ENCODE peak calls at places on chromosomes 7 and 10, in eight cellular contexts. O is heart left ventricle, T is AG04450, N is astrocyte, H is transverse colon, P is SK-N-SH, V is upper lobe of right lung, Q is sigmoid colon. W is an unnamed sample.

GRCh38 chr7:56092789-56093531 is at the start of gene PHKG1:
- DNase-seq in O (peak; percentile 89), T (peak; percentile 50), N (peak; percentile 72), H (peak; percentile 67), P (peak; percentile 74), V (peak; percentile 81), Q (peak; percentile 94), W (peak; percentile 79)

GRCh38 chr7:1586827-1587705 is 17.2 kb upstream of the PSMG3 start:
- DNase-seq in O (no peak), T (no peak), N (no peak), H (no peak), P (peak; percentile 97), V (no peak), Q (no peak), W (no peak)

GRCh38 chr7:140673063-140673769 is 471 bp downstream of the ADCK2 start:
- DNase-seq in O (peak; percentile 45), T (no peak), N (no peak), H (peak; percentile 83), P (peak; percentile 89), V (peak; percentile 87), Q (peak; percentile 70), W (peak; percentile 35)

GRCh38 chr10:15334650-15335323 is 36.3 kb downstream of the FAM171A1 start:
- DNase-seq in O (no peak), T (no peak), N (no peak), H (no peak), P (no peak), V (no peak), Q (no peak), W (no peak)

GRCh38 chr10:43043773-43044394 is 33.0 kb upstream of the RET start:
- DNase-seq in O (no peak), T (no peak), N (no peak), H (no peak), P (peak; percentile 55), V (peak; percentile 61), Q (peak; percentile 51), W (no peak)

GRCh38 chr7:6425948-6426347 is 21.8 kb downstream of the DAGLB start:
- DNase-seq in O (no peak), T (no peak), N (no peak), H (no peak), P (no peak), V (no peak), Q (no peak), W (no peak)

GRCh38 chr7:157299613-157300405 is 37.0 kb upstream of the DNAJB6 start:
- DNase-seq in O (no peak), T (no peak), N (no peak), H (no peak), P (peak; percentile 71), V (no peak), Q (no peak), W (no peak)

GRCh38 chr7:125122225-125122624 is 192.6 kb upstream of the POT1 start:
- DNase-seq in O (no peak), T (no peak), N (no peak), H (no peak), P (peak; percentile 14), V (no peak), Q (no peak), W (no peak)

GRCh38 chr7:28804990-28805389 is 153.1 kb downstream of the TRIL start:
- DNase-seq in O (no peak), T (peak; percentile 56), N (peak; percentile 94), H (no peak), P (no peak), V (no peak), Q (no peak), W (no peak)

GRCh38 chr7:82945480-82945879 is 217.2 kb downstream of the PCLO start:
- DNase-seq in O (no peak), T (no peak), N (no peak), H (no peak), P (no peak), V (no peak), Q (no peak), W (no peak)

GRCh38 chr10:16952010-16952550 is 134.9 kb upstream of the RSU1 start:
- DNase-seq in O (no peak), T (no peak), N (no peak), H (no peak), P (no peak), V (no peak), Q (no peak), W (no peak)

GRCh38 chr7:150753826-150754603 is 16.8 kb downstream of the GIMAP5 start:
- DNase-seq in O (no peak), T (no peak), N (no peak), H (no peak), P (peak; percentile 68), V (no peak), Q (no peak), W (no peak)

GRCh38 chr7:115271332-115272235 is 349.7 kb downstream of the MDFIC start:
- DNase-seq in O (no peak), T (peak; percentile 47), N (peak; percentile 96), H (no peak), P (no peak), V (no peak), Q (no peak), W (no peak)

GRCh38 chr7:40394382-40394781 is 259.6 kb downstream of the SUGCT start:
- DNase-seq in O (no peak), T (no peak), N (no peak), H (no peak), P (no peak), V (no peak), Q (no peak), W (no peak)

GRCh38 chr10:5596611-5597341 is 69.6 kb downstream of the ASB13 start:
- DNase-seq in O (no peak), T (no peak), N (no peak), H (no peak), P (no peak), V (no peak), Q (no peak), W (no peak)

GRCh38 chr10:14971867-14972448 is 12.8 kb downstream of the MEIG1 start:
- DNase-seq in O (no peak), T (no peak), N (no peak), H (peak; percentile 38), P (no peak), V (no peak), Q (no peak), W (peak; percentile 39)

GRCh38 chr10:98885380-98885779 is 350.3 kb downstream of the HPSE2 start:
- DNase-seq in O (no peak), T (no peak), N (no peak), H (no peak), P (no peak), V (no peak), Q (no peak), W (no peak)

GRCh38 chr7:140330128-140330527 is 68.2 kb downstream of the SLC37A3 start:
- DNase-seq in O (no peak), T (no peak), N (no peak), H (no peak), P (no peak), V (no peak), Q (no peak), W (no peak)

GRCh38 chr7:131020759-131021219 is 286.8 kb upstream of the KLF14 start:
- DNase-seq in O (no peak), T (no peak), N (no peak), H (no peak), P (no peak), V (no peak), Q (no peak), W (no peak)

GRCh38 chr7:479115-479947 is 40.3 kb downstream of the PDGFA start:
- DNase-seq in O (no peak), T (no peak), N (no peak), H (no peak), P (no peak), V (peak; percentile 38), Q (peak; percentile 43), W (no peak)

GRCh38 chr7:21524680-21525079 is 18.2 kb upstream of the DNAH11 start:
- DNase-seq in O (no peak), T (no peak), N (no peak), H (no peak), P (no peak), V (no peak), Q (no peak), W (no peak)

GRCh38 chr7:21526448-21526847 is 16.4 kb upstream of the DNAH11 start:
- DNase-seq in O (no peak), T (no peak), N (no peak), H (no peak), P (no peak), V (no peak), Q (no peak), W (no peak)

DNA sequence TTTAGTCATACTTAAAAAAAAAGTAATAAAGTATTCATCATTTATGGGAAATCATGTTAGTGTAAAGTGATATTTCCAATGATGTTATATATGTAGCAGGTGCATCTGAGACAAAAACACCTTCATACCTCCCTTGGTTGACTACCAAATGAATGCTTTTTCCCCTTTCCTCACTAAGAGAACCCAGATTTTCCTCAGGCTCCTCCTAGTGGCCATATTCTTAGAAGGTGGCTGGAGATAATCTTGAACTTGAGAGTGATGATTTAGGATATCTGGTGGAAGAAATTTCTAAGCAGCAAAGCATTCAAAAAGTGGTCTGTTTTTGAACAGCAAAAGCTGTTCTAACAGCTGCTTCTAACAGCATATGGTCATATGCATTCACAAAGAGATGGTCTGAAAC is 16.8 kb upstream of the DNAH11 start:
- DNase-seq in O (no peak), T (no peak), N (no peak), H (no peak), P (peak; percentile 21), V (no peak), Q (no peak), W (no peak)
- TF ChIP-seq CTCF in O (peak; percentile 28), T (peak; percentile 61), N (no peak), H (peak; percentile 20), P (peak; percentile 65), V (peak; percentile 47), Q (no peak), W (no peak)

DNA sequence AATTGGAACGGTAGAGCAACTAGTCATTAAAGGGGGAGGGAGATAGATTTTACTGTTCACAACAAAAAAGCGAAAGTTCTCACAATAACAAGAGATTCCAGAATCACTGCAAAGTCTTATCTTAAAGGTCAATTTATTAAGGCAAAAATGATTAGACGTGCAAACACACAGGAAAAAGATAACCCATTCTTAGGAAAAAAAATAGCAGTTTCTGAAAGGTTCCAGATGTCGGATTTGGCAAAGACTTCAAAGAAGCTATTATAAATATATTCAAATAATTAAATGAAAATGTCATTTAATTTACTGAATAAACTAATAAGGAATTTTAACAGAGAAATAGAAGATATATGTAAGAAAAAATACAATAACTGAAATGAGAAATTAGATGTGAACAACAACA is 70.8 kb upstream of the GNAI1 start:
- DNase-seq in O (no peak), T (no peak), N (no peak), H (no peak), P (no peak), V (no peak), Q (no peak), W (no peak)
- H3K4me3 ChIP-seq in O (no peak overlapping the region), T (no peak overlapping the region), N (no peak overlapping the region), H (no peak overlapping the region), P (no peak overlapping the region), V (no peak overlapping the region), Q (no peak overlapping the region), W (no peak overlapping the region)

GRCh38 chr7:154865984-154866685 is 136.8 kb downstream of the PAXIP1 start:
- DNase-seq in O (no peak), T (no peak), N (no peak), H (no peak), P (peak; percentile 10), V (peak; percentile 33), Q (peak; percentile 46), W (no peak)
- H3K27me3 ChIP-seq in O (peaks cover 8% of the 10 kb centered on the region), T (no peaks in the 10 kb centered on the region), N (no peaks in the 10 kb centered on the region), H (peaks cover 23% of the 10 kb centered on the region), P (no peaks in the 10 kb centered on the region), V (peaks cover 18% of the 10 kb centered on the region), Q (no peaks in the 10 kb centered on the region), W (no peaks in the 10 kb centered on the region)

GRCh38 chr7:111855842-111856227 is 293.5 kb upstream of the IMMP2L start:
- DNase-seq in O (no peak), T (no peak), N (peak; percentile 4), H (no peak), P (peak; percentile 51), V (no peak), Q (no peak), W (peak; percentile 48)
- TF ChIP-seq CTCF in O (no peak), T (peak; percentile 50), N (peak; percentile 7), H (no peak), P (peak; percentile 35), V (no peak), Q (no peak), W (no peak)